ENCODE peak calls at places on chromosomes 6 and 20, in ten cellular contexts. One of them, this sample, is unnamed.

GRCh38 chr6:52976591-52977035 is 18.5 kb downstream of the GSTA4 start:
- DNase-seq in activated CD4-positive, CD25-positive, alpha-beta regulatory T cell: no peak
- DNase-seq in IMR-90: no peak
- DNase-seq in type B pancreatic cell: no peak
- DNase-seq in CD4-positive, alpha-beta T cell: no peak
- DNase-seq in NCI-H82: no peak
- DNase-seq in CD8-positive, alpha-beta T cell: no peak
- DNase-seq in nephron progenitor cell: peak; percentile 10
- DNase-seq in lower lobe of right lung: peak; percentile 52
- DNase-seq in M059J: no peak
- DNase-seq in this sample: no peak

GRCh38 chr6:152070556-152070955 is 263.1 kb downstream of the ESR1 start:
- DNase-seq in nephron progenitor cell: no peak
- DNase-seq in CD8-positive, alpha-beta T cell: no peak
- DNase-seq in type B pancreatic cell: no peak
- DNase-seq in M059J: no peak
- DNase-seq in lower lobe of right lung: no peak
- DNase-seq in activated CD4-positive, CD25-positive, alpha-beta regulatory T cell: no peak
- DNase-seq in CD4-positive, alpha-beta T cell: no peak
- DNase-seq in IMR-90: no peak
- DNase-seq in NCI-H82: no peak
- DNase-seq in this sample: no peak

GRCh38 chr6:141326426-141326825 is 806.3 kb upstream of the GJE1 start:
- DNase-seq in CD8-positive, alpha-beta T cell: no peak
- DNase-seq in IMR-90: peak; percentile 100
- DNase-seq in type B pancreatic cell: no peak
- DNase-seq in activated CD4-positive, CD25-positive, alpha-beta regulatory T cell: no peak
- DNase-seq in CD4-positive, alpha-beta T cell: no peak
- DNase-seq in M059J: peak; percentile 100
- DNase-seq in NCI-H82: no peak
- DNase-seq in lower lobe of right lung: no peak
- DNase-seq in nephron progenitor cell: no peak
- DNase-seq in this sample: no peak

GRCh38 chr6:134026597-134026996 is 25.8 kb downstream of the SLC2A12 start:
- DNase-seq in activated CD4-positive, CD25-positive, alpha-beta regulatory T cell: no peak
- DNase-seq in M059J: peak; percentile 87
- DNase-seq in NCI-H82: no peak
- DNase-seq in CD4-positive, alpha-beta T cell: no peak
- DNase-seq in lower lobe of right lung: no peak
- DNase-seq in type B pancreatic cell: no peak
- DNase-seq in nephron progenitor cell: no peak
- DNase-seq in CD8-positive, alpha-beta T cell: no peak
- DNase-seq in IMR-90: peak; percentile 75
- DNase-seq in this sample: no peak

GRCh38 chr6:25056130-25056529 is 120.4 kb upstream of the RIPOR2 start:
- DNase-seq in M059J: peak; percentile 51
- DNase-seq in CD4-positive, alpha-beta T cell: peak; percentile 32
- DNase-seq in IMR-90: no peak
- DNase-seq in CD8-positive, alpha-beta T cell: peak; percentile 19
- DNase-seq in lower lobe of right lung: peak; percentile 56
- DNase-seq in activated CD4-positive, CD25-positive, alpha-beta regulatory T cell: no peak
- DNase-seq in NCI-H82: no peak
- DNase-seq in type B pancreatic cell: no peak
- DNase-seq in nephron progenitor cell: no peak
- DNase-seq in this sample: peak; percentile 74

GRCh38 chr6:76230711-76231110 is 158.2 kb upstream of the IMPG1 start:
- DNase-seq in type B pancreatic cell: no peak
- DNase-seq in IMR-90: no peak
- DNase-seq in M059J: no peak
- DNase-seq in CD4-positive, alpha-beta T cell: no peak
- DNase-seq in CD8-positive, alpha-beta T cell: no peak
- DNase-seq in lower lobe of right lung: no peak
- DNase-seq in activated CD4-positive, CD25-positive, alpha-beta regulatory T cell: no peak
- DNase-seq in nephron progenitor cell: no peak
- DNase-seq in NCI-H82: peak; percentile 92
- DNase-seq in this sample: no peak

GRCh38 chr20:61166324-61166723 is 85.7 kb upstream of the CDH4 start:
- DNase-seq in CD8-positive, alpha-beta T cell: no peak
- DNase-seq in lower lobe of right lung: no peak
- DNase-seq in activated CD4-positive, CD25-positive, alpha-beta regulatory T cell: no peak
- DNase-seq in NCI-H82: no peak
- DNase-seq in IMR-90: no peak
- DNase-seq in CD4-positive, alpha-beta T cell: no peak
- DNase-seq in nephron progenitor cell: no peak
- DNase-seq in type B pancreatic cell: no peak
- DNase-seq in M059J: peak; percentile 65
- DNase-seq in this sample: no peak

GRCh38 chr6:155219299-155219698 is 44.5 kb upstream of the CLDN20 start:
- DNase-seq in M059J: no peak
- DNase-seq in nephron progenitor cell: no peak
- DNase-seq in activated CD4-positive, CD25-positive, alpha-beta regulatory T cell: no peak
- DNase-seq in type B pancreatic cell: no peak
- DNase-seq in NCI-H82: no peak
- DNase-seq in IMR-90: no peak
- DNase-seq in CD8-positive, alpha-beta T cell: no peak
- DNase-seq in CD4-positive, alpha-beta T cell: no peak
- DNase-seq in lower lobe of right lung: no peak
- DNase-seq in this sample: no peak

GRCh38 chr20:35523298-35523888 is 6.1 kb downstream of the C20orf173 start:
- DNase-seq in CD4-positive, alpha-beta T cell: no peak
- DNase-seq in IMR-90: no peak
- DNase-seq in M059J: peak; percentile 43
- DNase-seq in type B pancreatic cell: no peak
- DNase-seq in NCI-H82: peak; percentile 59
- DNase-seq in CD8-positive, alpha-beta T cell: no peak
- DNase-seq in lower lobe of right lung: no peak
- DNase-seq in nephron progenitor cell: peak; percentile 25
- DNase-seq in activated CD4-positive, CD25-positive, alpha-beta regulatory T cell: no peak
- DNase-seq in this sample: peak; percentile 17

GRCh38 chr20:36106606-36107005 is 47.9 kb upstream of the EPB41L1 start:
- DNase-seq in CD4-positive, alpha-beta T cell: no peak
- DNase-seq in activated CD4-positive, CD25-positive, alpha-beta regulatory T cell: no peak
- DNase-seq in nephron progenitor cell: no peak
- DNase-seq in lower lobe of right lung: no peak
- DNase-seq in IMR-90: no peak
- DNase-seq in type B pancreatic cell: no peak
- DNase-seq in CD8-positive, alpha-beta T cell: no peak
- DNase-seq in NCI-H82: no peak
- DNase-seq in M059J: no peak
- DNase-seq in this sample: no peak

GRCh38 chr6:137882225-137882961 is 15.3 kb downstream of the TNFAIP3 start:
- DNase-seq in activated CD4-positive, CD25-positive, alpha-beta regulatory T cell: no peak
- DNase-seq in nephron progenitor cell: no peak
- DNase-seq in type B pancreatic cell: no peak
- DNase-seq in NCI-H82: no peak
- DNase-seq in M059J: no peak
- DNase-seq in lower lobe of right lung: no peak
- DNase-seq in CD4-positive, alpha-beta T cell: no peak
- DNase-seq in IMR-90: peak; percentile 49
- DNase-seq in CD8-positive, alpha-beta T cell: no peak
- DNase-seq in this sample: no peak

GRCh38 chr6:15293674-15294073 is 47.8 kb downstream of the JARID2 start:
- DNase-seq in M059J: no peak
- DNase-seq in activated CD4-positive, CD25-positive, alpha-beta regulatory T cell: no peak
- DNase-seq in nephron progenitor cell: no peak
- DNase-seq in type B pancreatic cell: no peak
- DNase-seq in CD4-positive, alpha-beta T cell: no peak
- DNase-seq in CD8-positive, alpha-beta T cell: no peak
- DNase-seq in lower lobe of right lung: no peak
- DNase-seq in IMR-90: no peak
- DNase-seq in NCI-H82: no peak
- DNase-seq in this sample: no peak

GRCh38 chr6:3650341-3650958 is 101.1 kb downstream of the PXDC1 start:
- DNase-seq in NCI-H82: no peak
- DNase-seq in CD4-positive, alpha-beta T cell: no peak
- DNase-seq in M059J: no peak
- DNase-seq in activated CD4-positive, CD25-positive, alpha-beta regulatory T cell: no peak
- DNase-seq in type B pancreatic cell: no peak
- DNase-seq in nephron progenitor cell: no peak
- DNase-seq in CD8-positive, alpha-beta T cell: no peak
- DNase-seq in lower lobe of right lung: no peak
- DNase-seq in IMR-90: no peak
- DNase-seq in this sample: no peak

GRCh38 chr6:121823437-121823851 is 388.0 kb downstream of the GJA1 start:
- DNase-seq in IMR-90: peak; percentile 79
- DNase-seq in NCI-H82: no peak
- DNase-seq in nephron progenitor cell: no peak
- DNase-seq in CD8-positive, alpha-beta T cell: no peak
- DNase-seq in activated CD4-positive, CD25-positive, alpha-beta regulatory T cell: no peak
- DNase-seq in M059J: peak; percentile 35
- DNase-seq in type B pancreatic cell: no peak
- DNase-seq in lower lobe of right lung: no peak
- DNase-seq in CD4-positive, alpha-beta T cell: no peak
- DNase-seq in this sample: no peak

GRCh38 chr6:1930356-1930755 is 315.0 kb downstream of the GMDS start:
- DNase-seq in activated CD4-positive, CD25-positive, alpha-beta regulatory T cell: no peak
- DNase-seq in NCI-H82: no peak
- DNase-seq in CD8-positive, alpha-beta T cell: no peak
- DNase-seq in lower lobe of right lung: no peak
- DNase-seq in type B pancreatic cell: no peak
- DNase-seq in IMR-90: peak; percentile 19
- DNase-seq in nephron progenitor cell: no peak
- DNase-seq in M059J: no peak
- DNase-seq in CD4-positive, alpha-beta T cell: no peak
- DNase-seq in this sample: no peak

GRCh38 chr20:46712056-46712636 is 2.7 kb downstream of the SLC2A10 start:
- DNase-seq in M059J: no peak
- DNase-seq in CD4-positive, alpha-beta T cell: no peak
- DNase-seq in type B pancreatic cell: no peak
- DNase-seq in lower lobe of right lung: no peak
- DNase-seq in NCI-H82: peak; percentile 48
- DNase-seq in nephron progenitor cell: no peak
- DNase-seq in activated CD4-positive, CD25-positive, alpha-beta regulatory T cell: no peak
- DNase-seq in CD8-positive, alpha-beta T cell: no peak
- DNase-seq in IMR-90: no peak
- DNase-seq in this sample: no peak

GRCh38 chr20:62427172-62428007 is at the start of gene RBBP8NL:
- DNase-seq in nephron progenitor cell: no peak
- DNase-seq in IMR-90: no peak
- DNase-seq in CD8-positive, alpha-beta T cell: no peak
- DNase-seq in NCI-H82: no peak
- DNase-seq in lower lobe of right lung: peak; percentile 91
- DNase-seq in CD4-positive, alpha-beta T cell: no peak
- DNase-seq in M059J: no peak
- DNase-seq in activated CD4-positive, CD25-positive, alpha-beta regulatory T cell: no peak
- DNase-seq in type B pancreatic cell: peak; percentile 83
- DNase-seq in this sample: no peak

GRCh38 chr20:58597021-58597940 is 53.8 kb upstream of the STX16 start:
- DNase-seq in CD4-positive, alpha-beta T cell: no peak
- DNase-seq in IMR-90: no peak
- DNase-seq in NCI-H82: peak; percentile 99
- DNase-seq in activated CD4-positive, CD25-positive, alpha-beta regulatory T cell: no peak
- DNase-seq in M059J: no peak
- DNase-seq in CD8-positive, alpha-beta T cell: no peak
- DNase-seq in nephron progenitor cell: peak; percentile 34
- DNase-seq in lower lobe of right lung: no peak
- DNase-seq in type B pancreatic cell: no peak
- DNase-seq in this sample: no peak

GRCh38 chr20:31719644-31720485 is 2.8 kb downstream of the BCL2L1 start:
- DNase-seq in CD4-positive, alpha-beta T cell: no peak
- DNase-seq in CD8-positive, alpha-beta T cell: no peak
- DNase-seq in NCI-H82: no peak
- DNase-seq in IMR-90: no peak
- DNase-seq in M059J: peak; percentile 72
- DNase-seq in nephron progenitor cell: peak; percentile 29
- DNase-seq in activated CD4-positive, CD25-positive, alpha-beta regulatory T cell: no peak
- DNase-seq in type B pancreatic cell: no peak
- DNase-seq in lower lobe of right lung: no peak
- DNase-seq in this sample: no peak

GRCh38 chr6:158669145-158670035 is 19.5 kb downstream of the SYTL3 start:
- DNase-seq in NCI-H82: no peak
- DNase-seq in CD8-positive, alpha-beta T cell: no peak
- DNase-seq in nephron progenitor cell: no peak
- DNase-seq in lower lobe of right lung: no peak
- DNase-seq in IMR-90: peak; percentile 69
- DNase-seq in activated CD4-positive, CD25-positive, alpha-beta regulatory T cell: no peak
- DNase-seq in type B pancreatic cell: no peak
- DNase-seq in CD4-positive, alpha-beta T cell: no peak
- DNase-seq in M059J: peak; percentile 76
- DNase-seq in this sample: no peak

GRCh38 chr20:1291191-1291741 is 25.2 kb downstream of the SNPH start:
- DNase-seq in lower lobe of right lung: no peak
- DNase-seq in CD4-positive, alpha-beta T cell: no peak
- DNase-seq in NCI-H82: no peak
- DNase-seq in M059J: peak; percentile 49
- DNase-seq in activated CD4-positive, CD25-positive, alpha-beta regulatory T cell: no peak
- DNase-seq in type B pancreatic cell: no peak
- DNase-seq in IMR-90: peak; percentile 66
- DNase-seq in CD8-positive, alpha-beta T cell: no peak
- DNase-seq in nephron progenitor cell: no peak
- DNase-seq in this sample: no peak

GRCh38 chr6:122289721-122290501 is 109.5 kb upstream of the HSF2 start:
- DNase-seq in NCI-H82: peak; percentile 10
- DNase-seq in IMR-90: peak; percentile 7
- DNase-seq in lower lobe of right lung: no peak
- DNase-seq in nephron progenitor cell: no peak
- DNase-seq in type B pancreatic cell: no peak
- DNase-seq in activated CD4-positive, CD25-positive, alpha-beta regulatory T cell: no peak
- DNase-seq in CD4-positive, alpha-beta T cell: no peak
- DNase-seq in M059J: peak; percentile 3
- DNase-seq in CD8-positive, alpha-beta T cell: no peak
- DNase-seq in this sample: no peak

GRCh38 chr6:167588181-167588919 is 238.4 kb upstream of the AFDN start:
- DNase-seq in CD4-positive, alpha-beta T cell: no peak
- DNase-seq in type B pancreatic cell: peak; percentile 66
- DNase-seq in lower lobe of right lung: no peak
- DNase-seq in NCI-H82: no peak
- DNase-seq in nephron progenitor cell: no peak
- DNase-seq in activated CD4-positive, CD25-positive, alpha-beta regulatory T cell: no peak
- DNase-seq in CD8-positive, alpha-beta T cell: no peak
- DNase-seq in IMR-90: no peak
- DNase-seq in M059J: no peak
- DNase-seq in this sample: no peak

GRCh38 chr20:53857723-53858236 is 212.6 kb downstream of the BCAS1 start:
- DNase-seq in IMR-90: no peak
- DNase-seq in nephron progenitor cell: no peak
- DNase-seq in lower lobe of right lung: no peak
- DNase-seq in type B pancreatic cell: no peak
- DNase-seq in CD4-positive, alpha-beta T cell: no peak
- DNase-seq in CD8-positive, alpha-beta T cell: no peak
- DNase-seq in activated CD4-positive, CD25-positive, alpha-beta regulatory T cell: no peak
- DNase-seq in NCI-H82: peak; percentile 69
- DNase-seq in M059J: peak; percentile 33
- DNase-seq in this sample: no peak

GRCh38 chr6:24658573-24659511 is 7.9 kb downstream of the TDP2 start:
- DNase-seq in CD4-positive, alpha-beta T cell: no peak
- DNase-seq in M059J: no peak
- DNase-seq in lower lobe of right lung: no peak
- DNase-seq in activated CD4-positive, CD25-positive, alpha-beta regulatory T cell: no peak
- DNase-seq in type B pancreatic cell: no peak
- DNase-seq in nephron progenitor cell: no peak
- DNase-seq in IMR-90: peak; percentile 90
- DNase-seq in CD8-positive, alpha-beta T cell: no peak
- DNase-seq in NCI-H82: no peak
- DNase-seq in this sample: no peak

GRCh38 chr6:150636808-150637207 is 37.1 kb downstream of the PLEKHG1 start:
- DNase-seq in CD4-positive, alpha-beta T cell: no peak
- DNase-seq in CD8-positive, alpha-beta T cell: no peak
- DNase-seq in NCI-H82: no peak
- DNase-seq in nephron progenitor cell: no peak
- DNase-seq in IMR-90: no peak
- DNase-seq in activated CD4-positive, CD25-positive, alpha-beta regulatory T cell: no peak
- DNase-seq in M059J: no peak
- DNase-seq in type B pancreatic cell: no peak
- DNase-seq in lower lobe of right lung: no peak
- DNase-seq in this sample: no peak

GRCh38 chr6:24188571-24188970 is 62.6 kb downstream of the NRSN1 start:
- DNase-seq in M059J: no peak
- DNase-seq in IMR-90: no peak
- DNase-seq in nephron progenitor cell: no peak
- DNase-seq in NCI-H82: peak; percentile 14
- DNase-seq in type B pancreatic cell: no peak
- DNase-seq in activated CD4-positive, CD25-positive, alpha-beta regulatory T cell: no peak
- DNase-seq in CD8-positive, alpha-beta T cell: no peak
- DNase-seq in CD4-positive, alpha-beta T cell: no peak
- DNase-seq in lower lobe of right lung: no peak
- DNase-seq in this sample: no peak